ENCODE peak calls at places on chromosome 9, in four cellular contexts. One of them, this sample, is unnamed.

GRCh38 chr9:88372103-88372694 is 16.0 kb upstream of the SPIN1 start:
- DNase-seq in HTR-8/SVneo: no peak
- DNase-seq in SW480: no peak
- DNase-seq in posterior cingulate gyrus: no peak
- DNase-seq in this sample: no peak

GRCh38 chr9:27437652-27438373 is 86.3 kb upstream of the IFNK start:
- DNase-seq in HTR-8/SVneo: no peak
- DNase-seq in SW480: no peak
- DNase-seq in posterior cingulate gyrus: no peak
- DNase-seq in this sample: no peak

GRCh38 chr9:38024036-38024681 is 44.9 kb downstream of the SHB start:
- DNase-seq in HTR-8/SVneo: no peak
- DNase-seq in SW480: peak
- DNase-seq in posterior cingulate gyrus: peak
- DNase-seq in this sample: peak

GRCh38 chr9:114223564-114224246 is 68.4 kb downstream of the COL27A1 start:
- DNase-seq in HTR-8/SVneo: peak
- DNase-seq in SW480: peak
- DNase-seq in posterior cingulate gyrus: no peak
- DNase-seq in this sample: no peak

GRCh38 chr9:87829756-87830155 is 52.9 kb upstream of the SPATA31E1 start:
- DNase-seq in HTR-8/SVneo: no peak
- DNase-seq in SW480: no peak
- DNase-seq in posterior cingulate gyrus: no peak
- DNase-seq in this sample: no peak

GRCh38 chr9:4680178-4680535 is 788 bp downstream of the CDC37L1 start:
- DNase-seq in HTR-8/SVneo: no peak
- DNase-seq in SW480: no peak
- DNase-seq in posterior cingulate gyrus: no peak
- DNase-seq in this sample: no peak

GRCh38 chr9:133674091-133674490 is 37.9 kb downstream of the DBH start:
- DNase-seq in HTR-8/SVneo: no peak
- DNase-seq in SW480: no peak
- DNase-seq in posterior cingulate gyrus: no peak
- DNase-seq in this sample: no peak

GRCh38 chr9:84239341-84239740 is 101.2 kb downstream of the SLC28A3 start:
- DNase-seq in HTR-8/SVneo: peak
- DNase-seq in SW480: no peak
- DNase-seq in posterior cingulate gyrus: no peak
- DNase-seq in this sample: no peak

GRCh38 chr9:91220491-91221135 is 141.1 kb downstream of the AUH start:
- DNase-seq in HTR-8/SVneo: no peak
- DNase-seq in SW480: no peak
- DNase-seq in posterior cingulate gyrus: no peak
- DNase-seq in this sample: no peak

GRCh38 chr9:38235244-38235643 is 157.3 kb upstream of the ALDH1B1 start:
- DNase-seq in HTR-8/SVneo: no peak
- DNase-seq in SW480: no peak
- DNase-seq in posterior cingulate gyrus: no peak
- DNase-seq in this sample: no peak

GRCh38 chr9:118689280-118689679 is 680.0 kb downstream of the BRINP1 start:
- DNase-seq in HTR-8/SVneo: no peak
- DNase-seq in SW480: no peak
- DNase-seq in posterior cingulate gyrus: no peak
- DNase-seq in this sample: no peak

GRCh38 chr9:126886194-126886830 is 25.9 kb downstream of the ZBTB34 start:
- DNase-seq in HTR-8/SVneo: no peak
- DNase-seq in SW480: no peak
- DNase-seq in posterior cingulate gyrus: no peak
- DNase-seq in this sample: no peak

GRCh38 chr9:128001411-128002298 is 20.9 kb upstream of the EEIG1 start:
- DNase-seq in HTR-8/SVneo: peak
- DNase-seq in SW480: peak
- DNase-seq in posterior cingulate gyrus: no peak
- DNase-seq in this sample: no peak

This sample was measured in nucleus accumbens.